ENCODE peak calls at places on chromosomes 1 and 21, in four cellular contexts. G, Q, X and V are unnamed samples.
A peak's percentile ranks its signal among the peaks of the same experiment; 100 is the strongest.

GRCh38 chr1:6386371-6386949 is 7.1 kb downstream of the ACOT7 start:
- DNase-seq in G (no peak), Q (no peak), X (no peak), V (no peak)

GRCh38 chr1:47870480-47870879 is 126.7 kb downstream of the TRABD2B start:
- DNase-seq in G (no peak), Q (no peak), X (no peak), V (no peak)

GRCh38 chr1:34870395-34870794 is 10.8 kb upstream of the SMIM12 start:
- DNase-seq in G (no peak), Q (no peak), X (no peak), V (no peak)

GRCh38 chr1:50977575-50978143 is 7.6 kb downstream of the CDKN2C start:
- DNase-seq in G (no peak), Q (peak; percentile 88), X (no peak), V (peak; percentile 76)

GRCh38 chr1:52751589-52752306 is 25.5 kb downstream of the ZYG11B start:
- DNase-seq in G (no peak), Q (no peak), X (no peak), V (no peak)

GRCh38 chr21:34603002-34603709 is 11.8 kb downstream of the RCAN1 start:
- DNase-seq in G (no peak), Q (peak; percentile 89), X (peak; percentile 77), V (peak; percentile 79)

GRCh38 chr1:200917291-200917817 is 22.7 kb downstream of the INAVA start:
- DNase-seq in G (no peak), Q (no peak), X (no peak), V (no peak)

GRCh38 chr1:51423098-51423821 is 92.9 kb upstream of the TTC39A start:
- DNase-seq in G (no peak), Q (no peak), X (peak; percentile 11), V (peak; percentile 24)

GRCh38 chr1:220706480-220706879 is 16.3 kb downstream of the C1orf115 start:
- DNase-seq in G (no peak), Q (no peak), X (no peak), V (no peak)

GRCh38 chr1:186876436-186876835 is 47.7 kb downstream of the PLA2G4A start:
- DNase-seq in G (no peak), Q (no peak), X (no peak), V (no peak)

GRCh38 chr1:19773485-19773884 is 26.2 kb downstream of the TMCO4 start:
- DNase-seq in G (no peak), Q (no peak), X (no peak), V (no peak)

GRCh38 chr1:217190359-217190758 is 440.5 kb downstream of the GPATCH2 start:
- DNase-seq in G (no peak), Q (no peak), X (no peak), V (no peak)

GRCh38 chr1:100354971-100355394 is 2.7 kb downstream of the CDC14A start:
- DNase-seq in G (no peak), Q (no peak), X (no peak), V (peak; percentile 37)

GRCh38 chr1:80472145-80472544 is 1328.6 kb upstream of the ADGRL2 start:
- DNase-seq in G (no peak), Q (no peak), X (no peak), V (no peak)

GRCh38 chr1:196027127-196027526 is 581.1 kb downstream of the KCNT2 start:
- DNase-seq in G (no peak), Q (no peak), X (no peak), V (no peak)

GRCh38 chr1:92502247-92502646 is 15.5 kb upstream of the GFI1 start:
- DNase-seq in G (no peak), Q (no peak), X (no peak), V (peak; percentile 47)

GRCh38 chr21:32981096-32981495 is 44.6 kb upstream of the OLIG2 start:
- DNase-seq in G (no peak), Q (no peak), X (no peak), V (no peak)
- H3K4me3 ChIP-seq in G (no peak overlapping the region), Q (no peak overlapping the region), X (no peak overlapping the region), V (no peak overlapping the region)

GRCh38 chr1:35931424-35932157 is 686 bp downstream of the AGO3 start:
- DNase-seq in G (peak; percentile 1), Q (no peak), X (peak; percentile 20), V (peak; percentile 50)
- H3K4me3 ChIP-seq in G (peak overlapping the region; percentile 88), Q (peak overlapping the region; percentile 93), X (peak overlapping the region; percentile 94), V (peak overlapping the region; percentile 97)

GRCh38 chr1:8524637-8525157 is 206.8 kb downstream of the SLC45A1 start:
- DNase-seq in G (no peak), Q (no peak), X (no peak), V (peak; percentile 47)
- H3K4me3 ChIP-seq in G (peak overlapping the region; percentile 50), Q (peak overlapping the region; percentile 73), X (no peak overlapping the region), V (peak overlapping the region; percentile 89)

DNA sequence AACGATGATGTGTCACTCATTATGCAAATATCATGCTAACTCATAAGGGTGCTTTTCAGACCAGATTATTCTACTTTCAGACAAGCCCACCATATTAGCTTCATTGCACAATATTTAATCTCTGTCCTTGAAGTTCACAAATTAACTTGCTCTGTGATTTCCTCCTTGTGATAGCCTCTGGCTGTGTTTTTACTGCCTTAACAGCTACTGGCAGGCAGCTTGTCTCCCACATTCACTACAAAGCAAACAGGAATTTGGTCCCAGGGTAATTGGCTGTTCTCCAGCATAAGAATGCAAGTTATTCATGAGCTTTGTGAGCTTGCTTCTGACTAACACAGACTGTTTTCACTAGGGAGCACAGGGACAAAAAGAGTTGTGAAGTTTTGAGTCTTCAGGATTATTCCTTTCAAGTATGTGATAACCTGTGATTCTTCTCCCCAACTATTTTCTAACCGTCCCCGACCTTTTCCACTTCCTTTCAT is 87.9 kb upstream of the HMCN1 start:
- DNase-seq in G (no peak), Q (no peak), X (peak; percentile 94), V (peak; percentile 96)
- H3K4me3 ChIP-seq in G (no peak overlapping the region), Q (peak overlapping the region; percentile 22), X (no peak overlapping the region), V (peak overlapping the region; percentile 51)

GRCh38 chr1:212668477-212668876 is 31.2 kb downstream of the BATF3 start:
- DNase-seq in G (no peak), Q (peak; percentile 28), X (no peak), V (no peak)
- H3K4me3 ChIP-seq in G (no peak overlapping the region), Q (no peak overlapping the region), X (no peak overlapping the region), V (peak overlapping the region; percentile 72)

DNA sequence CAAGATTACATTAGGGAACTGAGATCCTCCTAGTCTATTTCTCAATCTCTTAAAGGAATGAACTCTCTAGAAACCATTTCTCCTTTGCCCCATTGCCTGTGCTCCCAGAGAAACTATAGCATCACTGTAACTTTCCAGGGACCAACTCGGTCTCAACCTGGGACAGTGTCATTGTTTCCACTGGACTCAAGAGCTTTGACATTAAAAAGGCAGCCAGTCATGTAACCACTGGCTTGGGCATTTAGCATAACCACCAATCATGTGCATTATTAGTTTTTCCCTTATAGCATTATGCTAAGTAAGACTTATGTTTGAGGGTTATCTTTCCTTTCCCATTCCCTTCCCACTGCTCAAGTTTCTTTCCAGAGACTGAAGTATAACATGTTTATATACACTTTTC is 18.2 kb downstream of the TEX38 start:
- DNase-seq in G (no peak), Q (no peak), X (no peak), V (no peak)
- H3K4me3 ChIP-seq in G (no peak overlapping the region), Q (no peak overlapping the region), X (no peak overlapping the region), V (no peak overlapping the region)

GRCh38 chr1:159171688-159172501 is 480 bp downstream of the CADM3 start:
- DNase-seq in G (no peak), Q (peak; percentile 54), X (no peak), V (no peak)
- H3K4me3 ChIP-seq in G (no peak overlapping the region), Q (peak overlapping the region; percentile 26), X (peak overlapping the region; percentile 81), V (peak overlapping the region; percentile 69)

GRCh38 chr1:245493029-245493428 is 338.2 kb downstream of the KIF26B start:
- DNase-seq in G (no peak), Q (no peak), X (no peak), V (no peak)
- H3K4me3 ChIP-seq in G (no peak overlapping the region), Q (no peak overlapping the region), X (no peak overlapping the region), V (no peak overlapping the region)

GRCh38 chr1:28510350-28511223 is 4.7 kb downstream of the RCC1 start:
- DNase-seq in G (no peak), Q (no peak), X (no peak), V (peak; percentile 24)
- H3K4me3 ChIP-seq in G (peak overlapping the region; percentile 3), Q (no peak overlapping the region), X (no peak overlapping the region), V (peak overlapping the region; percentile 86)

DNA sequence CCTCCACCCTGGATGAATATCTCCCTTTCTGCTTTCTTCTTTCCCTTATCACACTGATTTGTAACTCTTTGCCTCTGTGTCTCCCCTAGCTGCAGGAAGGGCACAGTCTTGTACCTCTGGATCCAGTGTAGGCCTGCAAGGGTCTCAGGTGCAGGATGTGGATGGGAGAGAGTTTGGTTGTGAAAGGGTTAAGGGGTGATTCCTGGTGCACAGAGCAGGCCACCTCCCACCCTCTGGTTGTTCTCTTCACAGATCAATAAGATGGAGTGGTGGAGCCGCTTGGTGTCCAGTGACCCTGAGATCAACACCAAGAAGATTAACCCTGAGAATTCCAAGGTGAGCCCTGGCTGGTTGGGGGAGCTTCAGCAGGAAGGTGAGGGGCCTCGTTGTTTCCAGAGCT is 15.1 kb downstream of the KDF1 start:
- DNase-seq in G (no peak), Q (no peak), X (no peak), V (no peak)
- H3K4me3 ChIP-seq in G (no peak overlapping the region), Q (no peak overlapping the region), X (no peak overlapping the region), V (no peak overlapping the region)